ENCODE peak calls at places on chromosomes 2 and 18, in four cellular contexts. S is HepG2, J is K562, T is GM12878. E is an unnamed sample.

GRCh38 chr18:46471809-46472498 is 185.1 kb downstream of the LOXHD1 start:
- DNase-seq in S (no peak), T (no peak), J (no peak), E (no peak)

GRCh38 chr18:27017901-27018500 is 152.5 kb upstream of the AQP4 start:
- DNase-seq in J (peak), S (peak), T (no peak), E (peak)

GRCh38 chr2:71882949-71883472 is 264.7 kb downstream of the CYP26B1 start:
- DNase-seq in S (peak), T (no peak), J (peak), E (no peak)

GRCh38 chr2:12712871-12713270 is 3.9 kb upstream of the TRIB2 start:
- DNase-seq in T (no peak), S (no peak), J (no peak), E (no peak)

GRCh38 chr18:35334183-35334582 is 10.0 kb downstream of the ZNF24 start:
- DNase-seq in J (no peak), S (no peak), T (no peak), E (no peak)

GRCh38 chr2:239250216-239251071 is 150.4 kb downstream of the HDAC4 start:
- DNase-seq in T (no peak), S (no peak), J (no peak), E (no peak)

GRCh38 chr2:241796610-241797138 is 12.3 kb upstream of the NEU4 start:
- DNase-seq in T (no peak), S (no peak), J (no peak), E (no peak)

GRCh38 chr2:96353032-96353561 is 17.5 kb downstream of the NCAPH start:
- DNase-seq in J (peak), T (no peak), S (no peak), E (no peak)

GRCh38 chr18:70165936-70166335 is 39.6 kb downstream of the RTTN start:
- DNase-seq in T (peak), S (no peak), J (no peak), E (no peak)

GRCh38 chr2:29263886-29264285 is 148.7 kb downstream of the CLIP4 start:
- DNase-seq in S (no peak), J (no peak), T (no peak), E (no peak)

GRCh38 chr2:39487398-39488250 is 50.5 kb upstream of the MAP4K3 start:
- DNase-seq in J (no peak), T (no peak), S (no peak), E (no peak)

GRCh38 chr18:64710105-64710861 is 561.4 kb upstream of the LINC00305 start:
- DNase-seq in S (no peak), T (no peak), J (no peak), E (no peak)

GRCh38 chr2:237320801-237321563 is 93.0 kb downstream of the COL6A3 start:
- DNase-seq in S (no peak), J (no peak), T (no peak), E (no peak)

GRCh38 chr2:222423632-222424280 is 587 bp upstream of the SGPP2 start:
- DNase-seq in S (no peak), J (no peak), T (peak), E (no peak)

GRCh38 chr2:171217330-171217729 is 56.6 kb upstream of the TLK1 start:
- DNase-seq in T (no peak), J (no peak), S (no peak), E (no peak)

GRCh38 chr2:169676357-169676756 is 17.8 kb downstream of the CFAP210 start:
- DNase-seq in T (no peak), S (no peak), J (no peak), E (no peak)

GRCh38 chr2:8437228-8437948 is 244.5 kb upstream of the ID2 start:
- DNase-seq in T (no peak), S (no peak), J (no peak), E (no peak)

GRCh38 chr2:59734743-59735142 is 818.7 kb downstream of the BCL11A start:
- DNase-seq in T (no peak), J (no peak), S (no peak), E (no peak)

GRCh38 chr2:43855292-43855691 is 16.5 kb downstream of the ABCG8 start:
- DNase-seq in S (no peak), J (no peak), T (no peak), E (no peak)

GRCh38 chr2:109269956-109270757 is 141.2 kb downstream of the SH3RF3 start:
- DNase-seq in T (no peak), S (no peak), J (no peak), E (no peak)

GRCh38 chr2:105344704-105345345 is 7.5 kb downstream of the C2orf49 start:
- DNase-seq in S (peak), J (peak), T (no peak), E (no peak)

GRCh38 chr2:18552351-18553077 is 7.9 kb downstream of the RDH14 start:
- DNase-seq in T (no peak), S (no peak), J (no peak), E (no peak)

GRCh38 chr2:79359419-79359818 is 153.4 kb upstream of the CTNNA2 start:
- DNase-seq in S (no peak), T (no peak), J (no peak), E (no peak)

GRCh38 chr2:7272180-7272579 is 355.0 kb downstream of the RNF144A start:
- DNase-seq in J (no peak), T (no peak), S (no peak), E (no peak)

GRCh38 chr2:170883683-170884082 is 45.4 kb upstream of the GORASP2 start:
- DNase-seq in J (no peak), S (no peak), T (no peak), E (no peak)

GRCh38 chr2:169659314-169659713 is 34.9 kb downstream of the CFAP210 start:
- DNase-seq in S (no peak), J (no peak), T (peak), E (no peak)

GRCh38 chr18:39698436-39698835 is 2132.8 kb upstream of the CELF4 start:
- DNase-seq in S (no peak), J (no peak), T (no peak), E (no peak)

DNA sequence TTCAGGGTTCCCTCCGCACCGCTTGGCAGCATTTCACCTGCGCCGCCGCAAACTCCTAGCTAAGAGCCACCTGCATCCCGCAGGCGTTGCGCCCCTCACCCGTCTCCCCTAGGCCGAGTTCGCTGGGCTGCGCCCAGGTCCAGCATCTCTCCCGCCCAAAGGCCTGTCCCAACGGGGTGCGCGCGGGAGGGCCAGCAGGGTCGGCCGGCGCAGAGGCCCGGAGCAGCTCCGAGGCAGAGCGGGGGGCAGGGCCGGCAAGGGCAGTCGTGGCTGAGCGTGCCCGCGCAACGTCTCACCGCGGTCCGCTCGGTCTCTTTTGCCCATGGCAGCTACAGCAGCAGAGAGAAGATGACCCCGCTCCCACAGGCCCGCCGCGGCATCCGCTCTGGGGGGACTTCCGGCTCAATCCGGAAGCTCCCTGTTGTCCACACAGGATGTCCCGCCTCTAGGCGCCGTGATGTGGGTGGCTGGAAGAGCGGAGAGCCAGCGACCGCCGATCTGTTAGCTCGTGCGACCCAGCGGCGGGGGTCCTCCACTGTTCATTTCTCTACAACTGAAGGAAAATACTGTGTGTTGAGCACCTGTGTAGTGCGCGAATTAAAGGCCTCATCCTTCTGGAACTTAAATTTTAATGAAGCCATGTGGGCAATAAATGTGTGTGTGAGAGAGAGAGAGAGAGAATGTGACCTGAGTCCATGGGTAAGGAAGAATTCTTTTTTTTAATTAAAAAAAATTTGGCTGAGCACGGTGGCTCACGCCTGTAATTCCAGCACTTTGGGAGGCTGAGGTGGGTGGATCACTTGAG is at the start of gene ERCC3:
- DNase-seq in T (peak), J (peak), S (peak), E (peak)
- TF ChIP-seq SP1 in T (no peak), J (no peak), S (peak), E (no peak)

GRCh38 chr2:76640905-76641304 is 881.3 kb downstream of the LRRTM4 start:
- DNase-seq in T (no peak), J (no peak), S (no peak), E (no peak)
- TF ChIP-seq FOXM1 in T (no peak), J (no peak), S (no peak), E (no peak)

DNA sequence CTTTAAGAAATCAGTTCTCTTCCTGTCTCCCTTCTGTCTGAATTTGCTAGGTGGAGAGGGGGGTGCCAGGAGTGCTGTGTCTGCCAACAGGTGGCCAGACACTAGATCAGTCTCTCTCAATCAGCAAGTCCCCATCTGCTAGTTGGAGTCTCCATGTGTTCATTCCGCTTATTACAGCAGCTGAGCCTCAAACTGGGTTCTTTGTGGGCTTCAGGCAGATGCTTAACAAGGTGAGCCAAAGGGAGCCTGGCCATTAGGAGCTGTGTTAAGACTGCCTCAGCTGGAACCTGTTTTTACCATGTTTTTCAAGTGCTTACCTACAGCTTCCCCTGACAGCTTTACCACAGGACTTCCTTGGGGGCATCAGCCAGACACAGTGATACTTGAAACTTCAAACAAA is 401.9 kb downstream of the LRP1B start:
- DNase-seq in S (no peak), T (no peak), J (no peak), E (peak)
- TF ChIP-seq TARDBP in S (no peak), T (no peak), J (no peak), E (no peak)

GRCh38 chr2:114728372-114728771 is 285.9 kb downstream of the DPP10 start:
- DNase-seq in T (no peak), S (peak), J (no peak), E (no peak)

GRCh38 chr2:114724513-114724912 is 282.1 kb downstream of the DPP10 start:
- DNase-seq in S (peak), J (no peak), T (no peak), E (no peak)

GRCh38 chr2:114729025-114729424 is 286.6 kb downstream of the DPP10 start:
- DNase-seq in T (no peak), S (peak), J (no peak), E (no peak)

DNA sequence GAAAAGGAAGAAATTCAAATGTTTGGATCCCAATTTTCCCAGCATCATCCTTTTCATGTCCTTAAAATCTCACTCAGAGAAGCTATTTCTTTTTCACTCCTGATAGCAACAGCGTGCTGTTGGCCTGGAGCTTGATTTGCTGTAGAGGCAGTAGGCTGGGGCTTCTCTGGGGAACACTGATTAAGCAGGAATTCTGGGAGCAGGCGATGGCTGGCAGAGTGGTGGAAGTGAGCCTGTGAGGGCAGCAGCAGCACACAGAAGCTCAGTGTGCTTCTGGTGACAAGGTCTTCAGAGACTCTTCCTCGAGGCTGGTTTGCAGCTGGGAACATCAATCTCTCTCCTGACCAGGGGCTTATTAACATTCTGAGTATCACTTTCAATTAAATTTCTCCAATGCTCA is 284.6 kb downstream of the DPP10 start:
- DNase-seq in T (no peak), J (no peak), S (no peak), E (no peak)
- TF ChIP-seq SP1 in T (no peak), J (no peak), S (no peak), E (no peak)

DNA sequence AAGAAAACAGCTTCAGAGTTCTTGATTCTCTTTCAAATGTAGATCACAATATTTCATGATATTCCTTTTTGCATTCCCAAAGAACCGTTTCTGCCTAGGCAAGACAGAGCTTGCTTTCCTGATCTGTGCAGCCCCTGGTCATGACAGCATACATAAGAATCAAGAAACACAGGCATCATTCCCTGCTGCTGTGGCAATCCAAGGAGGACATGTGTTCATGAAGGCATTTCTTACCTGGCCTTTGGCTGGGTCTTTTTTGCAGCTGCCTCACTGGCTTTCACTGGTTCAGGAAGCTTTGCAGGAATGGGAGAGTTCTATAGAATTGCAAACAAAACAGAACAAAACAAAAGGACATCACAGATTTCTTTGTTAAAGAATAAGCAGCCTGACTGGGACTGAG is 87.6 kb upstream of the NFU1 start:
- DNase-seq in S (no peak), J (no peak), T (no peak), E (no peak)
- TF ChIP-seq FOXM1 in S (no peak), J (no peak), T (no peak), E (no peak)

DNA sequence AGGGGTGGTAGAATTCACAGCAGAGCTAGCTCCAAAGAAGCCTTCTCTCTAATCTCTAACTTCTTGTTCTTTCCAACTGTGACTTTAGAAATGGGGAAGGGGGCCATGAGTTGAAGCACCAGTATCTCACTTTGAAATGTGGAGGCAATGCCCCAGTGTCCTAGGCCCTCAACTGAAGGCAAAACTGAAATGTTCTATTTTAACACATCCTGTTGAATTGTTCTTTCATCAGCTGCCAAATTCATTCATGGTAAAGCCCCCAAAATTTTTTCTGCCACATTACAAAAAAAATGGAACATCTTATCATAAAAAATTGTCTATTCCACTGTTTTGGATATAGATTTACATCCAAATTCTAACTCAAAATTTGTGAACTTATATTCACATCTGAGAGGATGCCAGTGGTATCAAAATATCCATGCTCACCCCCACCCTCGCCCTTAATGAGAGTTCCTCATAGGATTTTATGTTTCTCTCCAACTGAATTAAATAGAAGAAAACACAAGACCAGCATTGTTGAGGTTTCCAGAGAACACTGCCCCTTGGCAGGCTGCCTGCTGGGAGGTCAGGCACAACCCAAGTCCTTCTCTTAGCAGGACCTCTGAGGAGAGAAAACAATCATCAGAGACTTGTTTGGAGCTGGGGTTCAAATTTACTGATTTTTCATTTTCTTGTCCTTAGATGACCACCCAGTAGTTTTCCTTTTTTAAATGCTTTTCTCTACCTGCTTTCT is 147.4 kb upstream of the PGAP1 start:
- DNase-seq in J (no peak), T (no peak), S (no peak), E (no peak)
- TF ChIP-seq TARDBP in J (no peak), T (no peak), S (no peak), E (no peak)

E was measured in HEK293T.